ENCODE peak calls at places on chromosomes 11 and 22, in ten cellular contexts. One of them, this sample, is unnamed.

GRCh38 chr22:48261048-48261621 is 1498.7 kb downstream of the TBC1D22A start:
- DNase-seq in hypothalamus: no peak
- DNase-seq in CD4-positive, CD25-positive, alpha-beta regulatory T cell: no peak
- DNase-seq in stimulated activated naive CD8-positive, alpha-beta T cell treated with anti-CD3 and anti-CD28 coated beads, Interleukin-15, Interleukin-2, amounts not matched to agents 100 U/mL and 50 U/mL, for 24 hours: no peak
- DNase-seq in breast epithelium: no peak
- DNase-seq in CD8-positive, alpha-beta memory T cell: no peak
- DNase-seq in bronchial epithelial cell: no peak
- DNase-seq in skeletal muscle cell: no peak
- DNase-seq in NCI-H1092 treated with DMSO at 0.1 percent for 48 hours: no peak
- DNase-seq in activated gamma-delta T cell treated with anti-CD3 and anti-CD28 coated beads, Interleukin-2, amount 50 U/mL, for 16 hours: no peak
- DNase-seq in this sample: no peak

GRCh38 chr11:115501504-115501894 is 2.7 kb downstream of the CADM1 start:
- DNase-seq in bronchial epithelial cell: no peak
- DNase-seq in skeletal muscle cell: no peak
- DNase-seq in breast epithelium: no peak
- DNase-seq in stimulated activated naive CD8-positive, alpha-beta T cell treated with anti-CD3 and anti-CD28 coated beads, Interleukin-15, Interleukin-2, amounts not matched to agents 100 U/mL and 50 U/mL, for 24 hours: no peak
- DNase-seq in CD8-positive, alpha-beta memory T cell: no peak
- DNase-seq in activated gamma-delta T cell treated with anti-CD3 and anti-CD28 coated beads, Interleukin-2, amount 50 U/mL, for 16 hours: no peak
- DNase-seq in hypothalamus: no peak
- DNase-seq in NCI-H1092 treated with DMSO at 0.1 percent for 48 hours: no peak
- DNase-seq in CD4-positive, CD25-positive, alpha-beta regulatory T cell: no peak
- DNase-seq in this sample: no peak

GRCh38 chr22:42820075-42820763 is 36.9 kb downstream of the ARFGAP3 start:
- DNase-seq in stimulated activated naive CD8-positive, alpha-beta T cell treated with anti-CD3 and anti-CD28 coated beads, Interleukin-15, Interleukin-2, amounts not matched to agents 100 U/mL and 50 U/mL, for 24 hours: no peak
- DNase-seq in hypothalamus: no peak
- DNase-seq in bronchial epithelial cell: peak
- DNase-seq in CD8-positive, alpha-beta memory T cell: no peak
- DNase-seq in skeletal muscle cell: peak
- DNase-seq in breast epithelium: peak
- DNase-seq in activated gamma-delta T cell treated with anti-CD3 and anti-CD28 coated beads, Interleukin-2, amount 50 U/mL, for 16 hours: no peak
- DNase-seq in CD4-positive, CD25-positive, alpha-beta regulatory T cell: no peak
- DNase-seq in NCI-H1092 treated with DMSO at 0.1 percent for 48 hours: no peak
- DNase-seq in this sample: no peak

GRCh38 chr11:30254307-30255298 is 23.8 kb downstream of the FSHB start:
- DNase-seq in hypothalamus: no peak
- DNase-seq in bronchial epithelial cell: no peak
- DNase-seq in CD4-positive, CD25-positive, alpha-beta regulatory T cell: no peak
- DNase-seq in stimulated activated naive CD8-positive, alpha-beta T cell treated with anti-CD3 and anti-CD28 coated beads, Interleukin-15, Interleukin-2, amounts not matched to agents 100 U/mL and 50 U/mL, for 24 hours: no peak
- DNase-seq in breast epithelium: no peak
- DNase-seq in activated gamma-delta T cell treated with anti-CD3 and anti-CD28 coated beads, Interleukin-2, amount 50 U/mL, for 16 hours: no peak
- DNase-seq in CD8-positive, alpha-beta memory T cell: no peak
- DNase-seq in skeletal muscle cell: no peak
- DNase-seq in NCI-H1092 treated with DMSO at 0.1 percent for 48 hours: no peak
- DNase-seq in this sample: no peak

GRCh38 chr11:11987503-11988022 is 20.9 kb downstream of the DKK3 start:
- DNase-seq in stimulated activated naive CD8-positive, alpha-beta T cell treated with anti-CD3 and anti-CD28 coated beads, Interleukin-15, Interleukin-2, amounts not matched to agents 100 U/mL and 50 U/mL, for 24 hours: no peak
- DNase-seq in breast epithelium: no peak
- DNase-seq in CD8-positive, alpha-beta memory T cell: no peak
- DNase-seq in bronchial epithelial cell: peak
- DNase-seq in hypothalamus: no peak
- DNase-seq in CD4-positive, CD25-positive, alpha-beta regulatory T cell: no peak
- DNase-seq in NCI-H1092 treated with DMSO at 0.1 percent for 48 hours: no peak
- DNase-seq in activated gamma-delta T cell treated with anti-CD3 and anti-CD28 coated beads, Interleukin-2, amount 50 U/mL, for 16 hours: no peak
- DNase-seq in skeletal muscle cell: no peak
- DNase-seq in this sample: no peak

GRCh38 chr11:16788141-16789060 is 50.0 kb downstream of the C11orf58 start:
- DNase-seq in CD4-positive, CD25-positive, alpha-beta regulatory T cell: peak
- DNase-seq in hypothalamus: peak
- DNase-seq in breast epithelium: peak
- DNase-seq in CD8-positive, alpha-beta memory T cell: peak
- DNase-seq in stimulated activated naive CD8-positive, alpha-beta T cell treated with anti-CD3 and anti-CD28 coated beads, Interleukin-15, Interleukin-2, amounts not matched to agents 100 U/mL and 50 U/mL, for 24 hours: peak
- DNase-seq in NCI-H1092 treated with DMSO at 0.1 percent for 48 hours: peak
- DNase-seq in activated gamma-delta T cell treated with anti-CD3 and anti-CD28 coated beads, Interleukin-2, amount 50 U/mL, for 16 hours: peak
- DNase-seq in skeletal muscle cell: no peak
- DNase-seq in bronchial epithelial cell: peak
- DNase-seq in this sample: peak

GRCh38 chr11:13434247-13435205 is 28.5 kb downstream of the BTBD10 start:
- DNase-seq in bronchial epithelial cell: peak
- DNase-seq in breast epithelium: no peak
- DNase-seq in NCI-H1092 treated with DMSO at 0.1 percent for 48 hours: no peak
- DNase-seq in CD8-positive, alpha-beta memory T cell: no peak
- DNase-seq in activated gamma-delta T cell treated with anti-CD3 and anti-CD28 coated beads, Interleukin-2, amount 50 U/mL, for 16 hours: no peak
- DNase-seq in CD4-positive, CD25-positive, alpha-beta regulatory T cell: no peak
- DNase-seq in skeletal muscle cell: no peak
- DNase-seq in hypothalamus: no peak
- DNase-seq in stimulated activated naive CD8-positive, alpha-beta T cell treated with anti-CD3 and anti-CD28 coated beads, Interleukin-15, Interleukin-2, amounts not matched to agents 100 U/mL and 50 U/mL, for 24 hours: no peak
- DNase-seq in this sample: no peak

GRCh38 chr11:30735946-30736345 is 149.8 kb upstream of the MPPED2 start:
- DNase-seq in NCI-H1092 treated with DMSO at 0.1 percent for 48 hours: no peak
- DNase-seq in CD8-positive, alpha-beta memory T cell: no peak
- DNase-seq in bronchial epithelial cell: no peak
- DNase-seq in activated gamma-delta T cell treated with anti-CD3 and anti-CD28 coated beads, Interleukin-2, amount 50 U/mL, for 16 hours: no peak
- DNase-seq in hypothalamus: no peak
- DNase-seq in CD4-positive, CD25-positive, alpha-beta regulatory T cell: no peak
- DNase-seq in stimulated activated naive CD8-positive, alpha-beta T cell treated with anti-CD3 and anti-CD28 coated beads, Interleukin-15, Interleukin-2, amounts not matched to agents 100 U/mL and 50 U/mL, for 24 hours: no peak
- DNase-seq in breast epithelium: no peak
- DNase-seq in skeletal muscle cell: no peak
- DNase-seq in this sample: no peak

GRCh38 chr11:29009426-29009825 is 901.2 kb downstream of the METTL15 start:
- DNase-seq in CD8-positive, alpha-beta memory T cell: no peak
- DNase-seq in hypothalamus: no peak
- DNase-seq in CD4-positive, CD25-positive, alpha-beta regulatory T cell: no peak
- DNase-seq in breast epithelium: no peak
- DNase-seq in bronchial epithelial cell: no peak
- DNase-seq in stimulated activated naive CD8-positive, alpha-beta T cell treated with anti-CD3 and anti-CD28 coated beads, Interleukin-15, Interleukin-2, amounts not matched to agents 100 U/mL and 50 U/mL, for 24 hours: no peak
- DNase-seq in skeletal muscle cell: no peak
- DNase-seq in activated gamma-delta T cell treated with anti-CD3 and anti-CD28 coated beads, Interleukin-2, amount 50 U/mL, for 16 hours: no peak
- DNase-seq in NCI-H1092 treated with DMSO at 0.1 percent for 48 hours: no peak
- DNase-seq in this sample: no peak

GRCh38 chr11:13119361-13119760 is 110.2 kb downstream of the RASSF10 start:
- DNase-seq in skeletal muscle cell: no peak
- DNase-seq in NCI-H1092 treated with DMSO at 0.1 percent for 48 hours: no peak
- DNase-seq in activated gamma-delta T cell treated with anti-CD3 and anti-CD28 coated beads, Interleukin-2, amount 50 U/mL, for 16 hours: no peak
- DNase-seq in CD8-positive, alpha-beta memory T cell: no peak
- DNase-seq in CD4-positive, CD25-positive, alpha-beta regulatory T cell: no peak
- DNase-seq in hypothalamus: no peak
- DNase-seq in breast epithelium: no peak
- DNase-seq in bronchial epithelial cell: peak
- DNase-seq in stimulated activated naive CD8-positive, alpha-beta T cell treated with anti-CD3 and anti-CD28 coated beads, Interleukin-15, Interleukin-2, amounts not matched to agents 100 U/mL and 50 U/mL, for 24 hours: no peak
- DNase-seq in this sample: no peak

GRCh38 chr22:23769321-23769965 is 1.7 kb upstream of the CHCHD10 start:
- DNase-seq in CD4-positive, CD25-positive, alpha-beta regulatory T cell: no peak
- DNase-seq in breast epithelium: no peak
- DNase-seq in activated gamma-delta T cell treated with anti-CD3 and anti-CD28 coated beads, Interleukin-2, amount 50 U/mL, for 16 hours: no peak
- DNase-seq in hypothalamus: no peak
- DNase-seq in skeletal muscle cell: no peak
- DNase-seq in CD8-positive, alpha-beta memory T cell: no peak
- DNase-seq in stimulated activated naive CD8-positive, alpha-beta T cell treated with anti-CD3 and anti-CD28 coated beads, Interleukin-15, Interleukin-2, amounts not matched to agents 100 U/mL and 50 U/mL, for 24 hours: no peak
- DNase-seq in NCI-H1092 treated with DMSO at 0.1 percent for 48 hours: peak
- DNase-seq in bronchial epithelial cell: no peak
- DNase-seq in this sample: no peak

GRCh38 chr22:47294222-47294532 is 531.7 kb downstream of the TBC1D22A start:
- DNase-seq in activated gamma-delta T cell treated with anti-CD3 and anti-CD28 coated beads, Interleukin-2, amount 50 U/mL, for 16 hours: no peak
- DNase-seq in CD8-positive, alpha-beta memory T cell: no peak
- DNase-seq in hypothalamus: no peak
- DNase-seq in skeletal muscle cell: peak
- DNase-seq in bronchial epithelial cell: no peak
- DNase-seq in stimulated activated naive CD8-positive, alpha-beta T cell treated with anti-CD3 and anti-CD28 coated beads, Interleukin-15, Interleukin-2, amounts not matched to agents 100 U/mL and 50 U/mL, for 24 hours: no peak
- DNase-seq in NCI-H1092 treated with DMSO at 0.1 percent for 48 hours: no peak
- DNase-seq in breast epithelium: peak
- DNase-seq in CD4-positive, CD25-positive, alpha-beta regulatory T cell: no peak
- DNase-seq in this sample: no peak

GRCh38 chr11:61803889-61804647 is 11.4 kb downstream of the FEN1 start:
- DNase-seq in stimulated activated naive CD8-positive, alpha-beta T cell treated with anti-CD3 and anti-CD28 coated beads, Interleukin-15, Interleukin-2, amounts not matched to agents 100 U/mL and 50 U/mL, for 24 hours: no peak
- DNase-seq in activated gamma-delta T cell treated with anti-CD3 and anti-CD28 coated beads, Interleukin-2, amount 50 U/mL, for 16 hours: no peak
- DNase-seq in CD4-positive, CD25-positive, alpha-beta regulatory T cell: no peak
- DNase-seq in breast epithelium: no peak
- DNase-seq in NCI-H1092 treated with DMSO at 0.1 percent for 48 hours: no peak
- DNase-seq in bronchial epithelial cell: no peak
- DNase-seq in hypothalamus: no peak
- DNase-seq in CD8-positive, alpha-beta memory T cell: no peak
- DNase-seq in skeletal muscle cell: no peak
- DNase-seq in this sample: no peak

GRCh38 chr11:69799582-69799981 is 19.6 kb downstream of the FGF3 start:
- DNase-seq in activated gamma-delta T cell treated with anti-CD3 and anti-CD28 coated beads, Interleukin-2, amount 50 U/mL, for 16 hours: no peak
- DNase-seq in skeletal muscle cell: no peak
- DNase-seq in stimulated activated naive CD8-positive, alpha-beta T cell treated with anti-CD3 and anti-CD28 coated beads, Interleukin-15, Interleukin-2, amounts not matched to agents 100 U/mL and 50 U/mL, for 24 hours: no peak
- DNase-seq in NCI-H1092 treated with DMSO at 0.1 percent for 48 hours: no peak
- DNase-seq in hypothalamus: no peak
- DNase-seq in CD8-positive, alpha-beta memory T cell: no peak
- DNase-seq in bronchial epithelial cell: peak
- DNase-seq in CD4-positive, CD25-positive, alpha-beta regulatory T cell: no peak
- DNase-seq in breast epithelium: no peak
- DNase-seq in this sample: no peak

GRCh38 chr22:26357813-26358212 is 71.2 kb upstream of the ASPHD2 start:
- DNase-seq in breast epithelium: no peak
- DNase-seq in hypothalamus: no peak
- DNase-seq in NCI-H1092 treated with DMSO at 0.1 percent for 48 hours: no peak
- DNase-seq in CD8-positive, alpha-beta memory T cell: no peak
- DNase-seq in skeletal muscle cell: no peak
- DNase-seq in stimulated activated naive CD8-positive, alpha-beta T cell treated with anti-CD3 and anti-CD28 coated beads, Interleukin-15, Interleukin-2, amounts not matched to agents 100 U/mL and 50 U/mL, for 24 hours: no peak
- DNase-seq in CD4-positive, CD25-positive, alpha-beta regulatory T cell: no peak
- DNase-seq in bronchial epithelial cell: no peak
- DNase-seq in activated gamma-delta T cell treated with anti-CD3 and anti-CD28 coated beads, Interleukin-2, amount 50 U/mL, for 16 hours: no peak
- DNase-seq in this sample: no peak

GRCh38 chr11:70913715-70914231 is 338.6 kb downstream of the SHANK2 start:
- DNase-seq in CD4-positive, CD25-positive, alpha-beta regulatory T cell: no peak
- DNase-seq in NCI-H1092 treated with DMSO at 0.1 percent for 48 hours: peak
- DNase-seq in stimulated activated naive CD8-positive, alpha-beta T cell treated with anti-CD3 and anti-CD28 coated beads, Interleukin-15, Interleukin-2, amounts not matched to agents 100 U/mL and 50 U/mL, for 24 hours: no peak
- DNase-seq in hypothalamus: peak
- DNase-seq in skeletal muscle cell: no peak
- DNase-seq in breast epithelium: peak
- DNase-seq in activated gamma-delta T cell treated with anti-CD3 and anti-CD28 coated beads, Interleukin-2, amount 50 U/mL, for 16 hours: no peak
- DNase-seq in bronchial epithelial cell: no peak
- DNase-seq in CD8-positive, alpha-beta memory T cell: no peak
- DNase-seq in this sample: no peak

GRCh38 chr11:112555491-112556364 is 295.1 kb upstream of the PLET1 start:
- DNase-seq in bronchial epithelial cell: peak
- DNase-seq in skeletal muscle cell: no peak
- DNase-seq in stimulated activated naive CD8-positive, alpha-beta T cell treated with anti-CD3 and anti-CD28 coated beads, Interleukin-15, Interleukin-2, amounts not matched to agents 100 U/mL and 50 U/mL, for 24 hours: peak
- DNase-seq in activated gamma-delta T cell treated with anti-CD3 and anti-CD28 coated beads, Interleukin-2, amount 50 U/mL, for 16 hours: peak
- DNase-seq in breast epithelium: no peak
- DNase-seq in NCI-H1092 treated with DMSO at 0.1 percent for 48 hours: peak
- DNase-seq in hypothalamus: peak
- DNase-seq in CD8-positive, alpha-beta memory T cell: peak
- DNase-seq in CD4-positive, CD25-positive, alpha-beta regulatory T cell: peak
- DNase-seq in this sample: no peak

GRCh38 chr11:100404907-100405306 is 282.2 kb upstream of the ARHGAP42 start:
- DNase-seq in skeletal muscle cell: no peak
- DNase-seq in CD8-positive, alpha-beta memory T cell: no peak
- DNase-seq in stimulated activated naive CD8-positive, alpha-beta T cell treated with anti-CD3 and anti-CD28 coated beads, Interleukin-15, Interleukin-2, amounts not matched to agents 100 U/mL and 50 U/mL, for 24 hours: no peak
- DNase-seq in activated gamma-delta T cell treated with anti-CD3 and anti-CD28 coated beads, Interleukin-2, amount 50 U/mL, for 16 hours: no peak
- DNase-seq in hypothalamus: no peak
- DNase-seq in bronchial epithelial cell: no peak
- DNase-seq in breast epithelium: no peak
- DNase-seq in CD4-positive, CD25-positive, alpha-beta regulatory T cell: no peak
- DNase-seq in NCI-H1092 treated with DMSO at 0.1 percent for 48 hours: no peak
- DNase-seq in this sample: no peak

GRCh38 chr11:61602775-61603569 is 22.1 kb upstream of the SYT7 start:
- DNase-seq in NCI-H1092 treated with DMSO at 0.1 percent for 48 hours: peak
- DNase-seq in breast epithelium: no peak
- DNase-seq in CD8-positive, alpha-beta memory T cell: no peak
- DNase-seq in hypothalamus: no peak
- DNase-seq in activated gamma-delta T cell treated with anti-CD3 and anti-CD28 coated beads, Interleukin-2, amount 50 U/mL, for 16 hours: no peak
- DNase-seq in skeletal muscle cell: peak
- DNase-seq in CD4-positive, CD25-positive, alpha-beta regulatory T cell: no peak
- DNase-seq in stimulated activated naive CD8-positive, alpha-beta T cell treated with anti-CD3 and anti-CD28 coated beads, Interleukin-15, Interleukin-2, amounts not matched to agents 100 U/mL and 50 U/mL, for 24 hours: no peak
- DNase-seq in bronchial epithelial cell: peak
- DNase-seq in this sample: peak

GRCh38 chr11:8693010-8693551 is 10.5 kb downstream of the RPL27A start:
- DNase-seq in CD8-positive, alpha-beta memory T cell: no peak
- DNase-seq in NCI-H1092 treated with DMSO at 0.1 percent for 48 hours: no peak
- DNase-seq in activated gamma-delta T cell treated with anti-CD3 and anti-CD28 coated beads, Interleukin-2, amount 50 U/mL, for 16 hours: no peak
- DNase-seq in skeletal muscle cell: no peak
- DNase-seq in stimulated activated naive CD8-positive, alpha-beta T cell treated with anti-CD3 and anti-CD28 coated beads, Interleukin-15, Interleukin-2, amounts not matched to agents 100 U/mL and 50 U/mL, for 24 hours: no peak
- DNase-seq in hypothalamus: no peak
- DNase-seq in bronchial epithelial cell: no peak
- DNase-seq in breast epithelium: no peak
- DNase-seq in CD4-positive, CD25-positive, alpha-beta regulatory T cell: no peak
- DNase-seq in this sample: no peak

GRCh38 chr11:102111011-102111786 is 952 bp downstream of the YAP1 start:
- DNase-seq in NCI-H1092 treated with DMSO at 0.1 percent for 48 hours: no peak
- DNase-seq in stimulated activated naive CD8-positive, alpha-beta T cell treated with anti-CD3 and anti-CD28 coated beads, Interleukin-15, Interleukin-2, amounts not matched to agents 100 U/mL and 50 U/mL, for 24 hours: peak
- DNase-seq in CD4-positive, CD25-positive, alpha-beta regulatory T cell: no peak
- DNase-seq in hypothalamus: no peak
- DNase-seq in CD8-positive, alpha-beta memory T cell: no peak
- DNase-seq in activated gamma-delta T cell treated with anti-CD3 and anti-CD28 coated beads, Interleukin-2, amount 50 U/mL, for 16 hours: no peak
- DNase-seq in bronchial epithelial cell: peak
- DNase-seq in breast epithelium: peak
- DNase-seq in skeletal muscle cell: peak
- DNase-seq in this sample: peak

GRCh38 chr11:8833568-8834275 is 77.3 kb upstream of the AKIP1 start:
- DNase-seq in breast epithelium: no peak
- DNase-seq in activated gamma-delta T cell treated with anti-CD3 and anti-CD28 coated beads, Interleukin-2, amount 50 U/mL, for 16 hours: no peak
- DNase-seq in skeletal muscle cell: no peak
- DNase-seq in CD4-positive, CD25-positive, alpha-beta regulatory T cell: no peak
- DNase-seq in NCI-H1092 treated with DMSO at 0.1 percent for 48 hours: no peak
- DNase-seq in stimulated activated naive CD8-positive, alpha-beta T cell treated with anti-CD3 and anti-CD28 coated beads, Interleukin-15, Interleukin-2, amounts not matched to agents 100 U/mL and 50 U/mL, for 24 hours: no peak
- DNase-seq in CD8-positive, alpha-beta memory T cell: no peak
- DNase-seq in hypothalamus: no peak
- DNase-seq in bronchial epithelial cell: peak
- DNase-seq in this sample: no peak

GRCh38 chr22:24105018-24105360 is 76.3 kb upstream of the SUSD2 start:
- DNase-seq in CD4-positive, CD25-positive, alpha-beta regulatory T cell: no peak
- DNase-seq in NCI-H1092 treated with DMSO at 0.1 percent for 48 hours: no peak
- DNase-seq in CD8-positive, alpha-beta memory T cell: no peak
- DNase-seq in bronchial epithelial cell: no peak
- DNase-seq in skeletal muscle cell: peak
- DNase-seq in activated gamma-delta T cell treated with anti-CD3 and anti-CD28 coated beads, Interleukin-2, amount 50 U/mL, for 16 hours: no peak
- DNase-seq in hypothalamus: peak
- DNase-seq in stimulated activated naive CD8-positive, alpha-beta T cell treated with anti-CD3 and anti-CD28 coated beads, Interleukin-15, Interleukin-2, amounts not matched to agents 100 U/mL and 50 U/mL, for 24 hours: no peak
- DNase-seq in breast epithelium: no peak
- DNase-seq in this sample: no peak

GRCh38 chr22:24938741-24939341 is 7.7 kb downstream of the LHFPL7 start:
- DNase-seq in hypothalamus: peak
- DNase-seq in CD8-positive, alpha-beta memory T cell: no peak
- DNase-seq in bronchial epithelial cell: peak
- DNase-seq in skeletal muscle cell: no peak
- DNase-seq in breast epithelium: no peak
- DNase-seq in CD4-positive, CD25-positive, alpha-beta regulatory T cell: no peak
- DNase-seq in NCI-H1092 treated with DMSO at 0.1 percent for 48 hours: peak
- DNase-seq in stimulated activated naive CD8-positive, alpha-beta T cell treated with anti-CD3 and anti-CD28 coated beads, Interleukin-15, Interleukin-2, amounts not matched to agents 100 U/mL and 50 U/mL, for 24 hours: peak
- DNase-seq in activated gamma-delta T cell treated with anti-CD3 and anti-CD28 coated beads, Interleukin-2, amount 50 U/mL, for 16 hours: no peak
- DNase-seq in this sample: peak

GRCh38 chr11:132632641-132633124 is 899.6 kb downstream of the OPCML start:
- DNase-seq in CD8-positive, alpha-beta memory T cell: no peak
- DNase-seq in skeletal muscle cell: peak
- DNase-seq in activated gamma-delta T cell treated with anti-CD3 and anti-CD28 coated beads, Interleukin-2, amount 50 U/mL, for 16 hours: no peak
- DNase-seq in NCI-H1092 treated with DMSO at 0.1 percent for 48 hours: no peak
- DNase-seq in bronchial epithelial cell: peak
- DNase-seq in CD4-positive, CD25-positive, alpha-beta regulatory T cell: no peak
- DNase-seq in breast epithelium: no peak
- DNase-seq in stimulated activated naive CD8-positive, alpha-beta T cell treated with anti-CD3 and anti-CD28 coated beads, Interleukin-15, Interleukin-2, amounts not matched to agents 100 U/mL and 50 U/mL, for 24 hours: no peak
- DNase-seq in hypothalamus: no peak
- DNase-seq in this sample: no peak

GRCh38 chr11:66653123-66653522 is 14.6 kb downstream of the RBM4 start:
- DNase-seq in skeletal muscle cell: no peak
- DNase-seq in hypothalamus: no peak
- DNase-seq in NCI-H1092 treated with DMSO at 0.1 percent for 48 hours: no peak
- DNase-seq in breast epithelium: no peak
- DNase-seq in CD4-positive, CD25-positive, alpha-beta regulatory T cell: no peak
- DNase-seq in bronchial epithelial cell: peak
- DNase-seq in stimulated activated naive CD8-positive, alpha-beta T cell treated with anti-CD3 and anti-CD28 coated beads, Interleukin-15, Interleukin-2, amounts not matched to agents 100 U/mL and 50 U/mL, for 24 hours: no peak
- DNase-seq in CD8-positive, alpha-beta memory T cell: no peak
- DNase-seq in activated gamma-delta T cell treated with anti-CD3 and anti-CD28 coated beads, Interleukin-2, amount 50 U/mL, for 16 hours: no peak
- DNase-seq in this sample: no peak

GRCh38 chr11:66068923-66069714 is 953 bp upstream of the PACS1 start:
- DNase-seq in breast epithelium: no peak
- DNase-seq in hypothalamus: peak
- DNase-seq in CD8-positive, alpha-beta memory T cell: peak
- DNase-seq in bronchial epithelial cell: peak
- DNase-seq in stimulated activated naive CD8-positive, alpha-beta T cell treated with anti-CD3 and anti-CD28 coated beads, Interleukin-15, Interleukin-2, amounts not matched to agents 100 U/mL and 50 U/mL, for 24 hours: peak
- DNase-seq in CD4-positive, CD25-positive, alpha-beta regulatory T cell: no peak
- DNase-seq in activated gamma-delta T cell treated with anti-CD3 and anti-CD28 coated beads, Interleukin-2, amount 50 U/mL, for 16 hours: no peak
- DNase-seq in skeletal muscle cell: peak
- DNase-seq in NCI-H1092 treated with DMSO at 0.1 percent for 48 hours: peak
- DNase-seq in this sample: peak

GRCh38 chr22:49566693-49567092 is 261.0 kb downstream of the BRD1 start:
- DNase-seq in breast epithelium: peak
- DNase-seq in hypothalamus: no peak
- DNase-seq in skeletal muscle cell: no peak
- DNase-seq in activated gamma-delta T cell treated with anti-CD3 and anti-CD28 coated beads, Interleukin-2, amount 50 U/mL, for 16 hours: no peak
- DNase-seq in CD8-positive, alpha-beta memory T cell: no peak
- DNase-seq in stimulated activated naive CD8-positive, alpha-beta T cell treated with anti-CD3 and anti-CD28 coated beads, Interleukin-15, Interleukin-2, amounts not matched to agents 100 U/mL and 50 U/mL, for 24 hours: no peak
- DNase-seq in NCI-H1092 treated with DMSO at 0.1 percent for 48 hours: no peak
- DNase-seq in CD4-positive, CD25-positive, alpha-beta regulatory T cell: no peak
- DNase-seq in bronchial epithelial cell: no peak
- DNase-seq in this sample: peak